ENCODE peak calls at places on chromosomes 2 and 18, in four cellular contexts. A is HFFc6, O is caudate nucleus, U is amniotic epithelial cell. B is an unnamed sample.

GRCh38 chr2:30306522-30306921 is 75.2 kb downstream of the LBH start:
- DNase-seq in A (no peak), O (no peak), U (no peak), B (no peak)

GRCh38 chr2:142180820-142181533 is 50.2 kb upstream of the LRP1B start:
- DNase-seq in A (no peak), O (no peak), U (peak), B (peak)

GRCh38 chr2:220572385-220572784 is 945.0 kb downstream of the SLC4A3 start:
- DNase-seq in A (peak), O (no peak), U (no peak), B (no peak)

GRCh38 chr2:70937866-70938579 is 2.3 kb downstream of the ATP6V1B1 start:
- DNase-seq in A (no peak), O (no peak), U (no peak), B (no peak)

GRCh38 chr2:230346921-230347533 is 20.0 kb downstream of the SP140L start:
- DNase-seq in A (no peak), O (no peak), U (peak), B (no peak)

GRCh38 chr2:94966689-94967088 is 58.8 kb upstream of the MAL start:
- DNase-seq in A (no peak), O (no peak), U (no peak), B (no peak)

GRCh38 chr2:148642112-148642744 is 2.3 kb upstream of the EPC2 start:
- DNase-seq in A (no peak), O (no peak), U (no peak), B (no peak)

GRCh38 chr18:55982992-55983391 is 395.0 kb upstream of the TCF4 start:
- DNase-seq in A (peak), O (no peak), U (peak), B (no peak)

GRCh38 chr2:181902625-181903024 is 11.1 kb downstream of the ITPRID2 start:
- DNase-seq in A (no peak), O (no peak), U (no peak), B (no peak)

GRCh38 chr18:42069036-42069435 is 114.0 kb downstream of the PIK3C3 start:
- DNase-seq in A (no peak), O (no peak), U (no peak), B (no peak)

GRCh38 chr2:201223089-201224073 is 37.0 kb upstream of the CASP8 start:
- DNase-seq in A (no peak), O (no peak), U (no peak), B (no peak)

B was measured in HAP-1.